ENCODE peak calls at places on chromosomes 11 and 22, in five cellular contexts. Q is neural progenitor cell; F is left ventricle myocardium inferior; M is CD8-positive, alpha-beta T cell; X is right atrium auricular region. U is an unnamed sample.

GRCh38 chr11:33660962-33661361 is 39.7 kb downstream of the C11orf91 start:
- DNase-seq in Q (no peak), F (no peak), M (no peak), X (no peak), U (no peak)

GRCh38 chr11:76677010-76677771 is 6.6 kb upstream of the LRRC32 start:
- DNase-seq in Q (no peak), F (no peak), M (no peak), X (no peak), U (no peak)

GRCh38 chr11:88320149-88320559 is 17.4 kb downstream of the CTSC start:
- DNase-seq in Q (no peak), F (no peak), M (no peak), X (no peak), U (no peak)

GRCh38 chr11:27456140-27456801 is 16.3 kb downstream of the LGR4 start:
- DNase-seq in Q (no peak), F (no peak), M (no peak), X (no peak), U (no peak)

GRCh38 chr11:63670738-63671321 is 346 bp downstream of the ATL3 start:
- DNase-seq in Q (peak; percentile 74), F (peak; percentile 59), M (no peak), X (peak; percentile 58), U (peak; percentile 55)

GRCh38 chr22:25351631-25352293 is 132.3 kb downstream of the CRYBB2 start:
- DNase-seq in Q (no peak), F (no peak), M (no peak), X (no peak), U (no peak)

GRCh38 chr11:61978703-61979661 is 11.5 kb upstream of the FTH1 start:
- DNase-seq in Q (no peak), F (no peak), M (no peak), X (no peak), U (no peak)

GRCh38 chr11:68838572-68838964 is 3.1 kb downstream of the CPT1A start:
- DNase-seq in Q (no peak), F (no peak), M (peak; percentile 44), X (peak; percentile 70), U (no peak)

GRCh38 chr11:58912124-58912523 is 27.2 kb upstream of the GLYATL1 start:
- DNase-seq in Q (no peak), F (no peak), M (no peak), X (no peak), U (no peak)

GRCh38 chr22:43823353-43823908 is 11.3 kb upstream of the EFCAB6 start:
- DNase-seq in Q (peak; percentile 40), F (no peak), M (no peak), X (no peak), U (no peak)

GRCh38 chr11:2731285-2732125 is 31.7 kb upstream of the KCNQ1OT1 start:
- DNase-seq in Q (no peak), F (no peak), M (no peak), X (no peak), U (no peak)

GRCh38 chr11:57269580-57270021 is 32.6 kb upstream of the APLNR start:
- DNase-seq in Q (no peak), F (no peak), M (no peak), X (no peak), U (no peak)

GRCh38 chr11:90512846-90513245 is 290.0 kb upstream of the CHORDC1 start:
- DNase-seq in Q (no peak), F (no peak), M (no peak), X (no peak), U (no peak)

GRCh38 chr11:72624496-72625201 is 49.6 kb downstream of the PDE2A start:
- DNase-seq in Q (no peak), F (peak; percentile 45), M (no peak), X (peak; percentile 84), U (peak; percentile 38)

GRCh38 chr11:14713518-14714244 is 70.1 kb downstream of the PDE3B start:
- DNase-seq in Q (no peak), F (no peak), M (peak; percentile 61), X (no peak), U (no peak)

GRCh38 chr11:24253237-24253760 is 243.6 kb upstream of the LUZP2 start:
- DNase-seq in Q (no peak), F (no peak), M (no peak), X (no peak), U (no peak)

GRCh38 chr11:63915961-63916836 is 765 bp downstream of the RCOR2 start:
- DNase-seq in Q (peak; percentile 94), F (peak; percentile 58), M (peak; percentile 39), X (no peak), U (peak; percentile 24)

GRCh38 chr11:10528121-10528520 is 12.9 kb downstream of the RNF141 start:
- DNase-seq in Q (no peak), F (no peak), M (no peak), X (no peak), U (no peak)

GRCh38 chr11:65952052-65952521 is 6.8 kb downstream of the TSGA10IP start:
- DNase-seq in Q (no peak), F (no peak), M (no peak), X (no peak), U (no peak)

GRCh38 chr22:45865561-45866397 is 111.2 kb downstream of the WNT7B start:
- DNase-seq in Q (no peak), F (no peak), M (no peak), X (peak; percentile 9), U (no peak)

GRCh38 chr11:74453373-74453975 is 13.9 kb downstream of the KCNE3 start:
- DNase-seq in Q (peak; percentile 81), F (peak; percentile 57), M (peak; percentile 58), X (peak; percentile 72), U (peak; percentile 36)

GRCh38 chr11:75592699-75593098 is 30.6 kb downstream of the SERPINH1 start:
- DNase-seq in Q (no peak), F (no peak), M (no peak), X (no peak), U (no peak)

GRCh38 chr11:13963949-13964770 is 1.6 kb downstream of the SPON1 start:
- DNase-seq in Q (peak; percentile 75), F (peak; percentile 18), M (no peak), X (no peak), U (no peak)

GRCh38 chr11:110376711-110377324 is 52.9 kb upstream of the FDX1 start:
- DNase-seq in Q (peak; percentile 78), F (peak; percentile 50), M (no peak), X (peak; percentile 76), U (peak; percentile 18)

GRCh38 chr11:92920295-92920694 is 49.2 kb upstream of the MTNR1B start:
- DNase-seq in Q (no peak), F (no peak), M (no peak), X (no peak), U (no peak)

GRCh38 chr11:32643526-32643925 is 59.9 kb downstream of the EIF3M start:
- DNase-seq in Q (no peak), F (no peak), M (no peak), X (no peak), U (no peak)

DNA sequence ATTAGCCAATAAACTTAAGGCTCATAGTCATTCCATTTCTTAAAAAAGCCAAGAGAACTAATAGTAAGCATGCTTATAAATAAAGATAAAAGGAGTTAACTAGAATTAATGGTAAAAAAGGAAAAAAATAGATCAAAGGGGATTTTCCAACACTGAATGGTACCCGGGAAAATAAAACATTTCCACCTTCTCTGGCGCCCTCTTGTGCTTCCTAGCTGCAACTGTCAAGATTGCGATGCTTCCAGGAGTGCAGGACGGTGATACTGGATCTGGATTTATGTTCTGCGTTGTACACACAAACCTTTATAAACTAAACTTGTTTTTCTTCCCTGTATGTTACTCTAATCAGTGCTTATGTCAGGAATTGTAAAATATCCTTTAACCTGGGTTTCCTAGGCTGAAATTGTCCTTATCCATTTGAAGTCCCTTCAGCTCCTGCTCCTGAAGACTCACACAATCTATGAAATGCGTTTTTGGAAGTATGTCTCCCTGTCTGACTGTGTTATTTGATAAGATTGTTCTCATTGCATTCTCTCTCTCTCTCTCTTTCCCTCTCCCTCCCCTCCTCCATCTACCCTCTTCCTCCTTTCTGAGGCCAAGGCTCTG is 9.6 kb upstream of the HTATIP2 start:
- DNase-seq in Q (peak; percentile 75), F (no peak), M (no peak), X (no peak), U (no peak)
- H3K4me3 ChIP-seq in Q (no peak overlapping the region), F (no peak overlapping the region), M (no peak overlapping the region), X (no peak overlapping the region), U (no peak overlapping the region)

GRCh38 chr11:111730871-111731591 is 35.2 kb downstream of the PPP2R1B start:
- DNase-seq in Q (no peak), F (peak; percentile 50), M (no peak), X (no peak), U (no peak)
- H3K27ac ChIP-seq in Q (no peak overlapping the region), F (peak overlapping the region; percentile 92), M (no peak overlapping the region), X (peak overlapping the region; percentile 91), U (peak overlapping the region; percentile 99)

DNA sequence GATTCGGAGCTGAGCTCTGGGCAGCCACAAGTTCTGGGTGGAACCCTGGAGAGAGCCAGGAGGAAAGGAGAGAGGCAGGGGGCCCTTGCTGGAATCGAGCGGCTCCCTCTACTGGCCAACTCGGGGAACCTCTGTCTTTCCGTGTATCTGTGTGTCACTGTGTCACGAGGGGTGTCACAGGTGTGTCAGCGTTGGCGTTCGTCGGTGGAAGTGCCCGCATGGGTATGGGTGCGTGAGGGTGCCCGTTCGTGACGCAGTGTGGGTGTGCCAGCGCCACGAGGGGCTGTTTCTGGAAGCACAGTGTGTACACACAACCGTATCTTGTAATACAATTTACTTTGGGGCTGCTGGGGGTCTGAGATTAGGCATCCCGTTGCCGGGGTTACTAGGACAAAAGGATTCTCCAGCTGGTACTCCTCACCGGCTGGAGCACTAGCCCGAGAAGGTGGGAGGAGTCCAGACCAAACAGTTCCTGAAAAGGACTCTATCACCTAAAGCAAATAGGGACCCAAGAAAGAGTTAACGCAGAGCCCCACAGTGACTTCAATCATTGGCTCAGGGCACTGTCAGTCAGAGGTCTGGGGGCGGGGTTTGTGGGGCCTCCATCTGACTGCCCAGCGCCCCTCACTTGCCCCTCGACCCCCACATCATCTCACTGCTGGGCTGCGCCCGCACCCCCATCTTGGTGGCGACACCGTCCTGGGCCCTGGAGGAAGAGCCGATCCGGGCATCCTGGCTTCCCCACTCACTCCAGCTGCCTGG is 2.6 kb upstream of the BCL9L start:
- DNase-seq in Q (peak; percentile 93), F (peak; percentile 89), M (peak; percentile 100), X (peak; percentile 97), U (peak; percentile 92)
- H3K4me3 ChIP-seq in Q (peak overlapping the region; percentile 73), F (peak overlapping the region; percentile 90), M (peak overlapping the region; percentile 85), X (peak overlapping the region; percentile 82), U (peak overlapping the region; percentile 69)

GRCh38 chr22:28999510-29000224 is 62.0 kb downstream of the C22orf31 start:
- DNase-seq in Q (no peak), F (no peak), M (no peak), X (no peak), U (no peak)
- H3K27ac ChIP-seq in Q (no peak overlapping the region), F (no peak overlapping the region), M (no peak overlapping the region), X (no peak overlapping the region), U (peak overlapping the region; percentile 23)

GRCh38 chr11:35418282-35418846 is 994 bp downstream of the SLC1A2 start:
- DNase-seq in Q (peak; percentile 42), F (no peak), M (no peak), X (no peak), U (no peak)
- H3K4me3 ChIP-seq in Q (peak overlapping the region; percentile 75), F (peak overlapping the region; percentile 67), M (no peak overlapping the region), X (peak overlapping the region; percentile 52), U (no peak overlapping the region)

U was measured in tibial nerve.